ENCODE peak calls at places on chromosomes 6 and 20, in four cellular contexts. B is pancreas, D is NAMALWA, C is GM12878. F is an unnamed sample.

GRCh38 chr6:27019651-27020552 is 227.6 kb upstream of the PRSS16 start:
- DNase-seq in B (peak; percentile 86), D (no peak), C (peak; percentile 62), F (peak; percentile 78)

GRCh38 chr6:67393356-67393755 is 1241.7 kb upstream of the ADGRB3 start:
- DNase-seq in B (no peak), D (no peak), C (no peak), F (no peak)

GRCh38 chr6:100979269-100979668 is 98.1 kb upstream of the ASCC3 start:
- DNase-seq in B (no peak), D (no peak), C (no peak), F (no peak)

GRCh38 chr6:131643855-131644460 is 6.9 kb downstream of the ENPP3 start:
- DNase-seq in B (no peak), D (no peak), C (no peak), F (no peak)

GRCh38 chr6:100462990-100463684 is 1.6 kb downstream of the SIM1 start:
- DNase-seq in B (no peak), D (no peak), C (no peak), F (no peak)

GRCh38 chr20:3283222-3283820 is 44.3 kb upstream of the SLC4A11 start:
- DNase-seq in B (no peak), D (no peak), C (no peak), F (no peak)

GRCh38 chr20:34880095-34880680 is 3.8 kb downstream of the ACSS2 start:
- DNase-seq in B (no peak), D (no peak), C (no peak), F (no peak)

GRCh38 chr6:104537185-104537584 is 322.5 kb downstream of the HACE1 start:
- DNase-seq in B (no peak), D (no peak), C (no peak), F (no peak)

GRCh38 chr6:8530775-8531435 is 95.6 kb upstream of the SLC35B3 start:
- DNase-seq in B (no peak), D (no peak), C (no peak), F (no peak)

F was measured in iPS DF 6.9.